ENCODE peak calls at places on chromosome 6, in ten cellular contexts. One of them, this sample, is unnamed. For H3K9me2, the result is how much of the 10 kb centered on the place peaks cover.

GRCh38 chr6:161139766-161140553 is 133.9 kb downstream of the AGPAT4 start:
- DNase-seq in PC-9: no peak
- DNase-seq in PC-3: peak
- DNase-seq in Karpas-422: peak
- DNase-seq in GM23248: peak
- DNase-seq in OCI-LY7: no peak
- DNase-seq in hepatocyte: no peak
- DNase-seq in MM.1S: no peak
- DNase-seq in SK-N-SH: no peak
- DNase-seq in GM23338: peak
- DNase-seq in this sample: no peak

GRCh38 chr6:43924222-43924702 is 154.3 kb downstream of the VEGFA start:
- DNase-seq in GM23248: peak
- DNase-seq in hepatocyte: no peak
- DNase-seq in OCI-LY7: no peak
- DNase-seq in GM23338: no peak
- DNase-seq in Karpas-422: no peak
- DNase-seq in MM.1S: peak
- DNase-seq in PC-3: no peak
- DNase-seq in PC-9: no peak
- DNase-seq in SK-N-SH: peak
- DNase-seq in this sample: no peak

GRCh38 chr6:1286972-1287600 is 24.8 kb upstream of the FOXQ1 start:
- DNase-seq in OCI-LY7: no peak
- DNase-seq in PC-9: peak
- DNase-seq in hepatocyte: peak
- DNase-seq in GM23338: no peak
- DNase-seq in PC-3: peak
- DNase-seq in GM23248: peak
- DNase-seq in SK-N-SH: no peak
- DNase-seq in MM.1S: no peak
- DNase-seq in Karpas-422: no peak
- DNase-seq in this sample: peak

GRCh38 chr6:106886444-106886843 is 88.1 kb downstream of the CD24 start:
- DNase-seq in hepatocyte: no peak
- DNase-seq in MM.1S: no peak
- DNase-seq in Karpas-422: no peak
- DNase-seq in GM23248: no peak
- DNase-seq in GM23338: peak
- DNase-seq in PC-3: no peak
- DNase-seq in OCI-LY7: no peak
- DNase-seq in SK-N-SH: no peak
- DNase-seq in PC-9: no peak
- DNase-seq in this sample: no peak

GRCh38 chr6:101935732-101936131 is 542.2 kb downstream of the GRIK2 start:
- DNase-seq in MM.1S: no peak
- DNase-seq in OCI-LY7: no peak
- DNase-seq in Karpas-422: no peak
- DNase-seq in SK-N-SH: no peak
- DNase-seq in hepatocyte: no peak
- DNase-seq in PC-3: no peak
- DNase-seq in PC-9: no peak
- DNase-seq in GM23248: no peak
- DNase-seq in GM23338: no peak
- DNase-seq in this sample: no peak

GRCh38 chr6:123965894-123966293 is 162.2 kb downstream of the NKAIN2 start:
- DNase-seq in PC-3: peak
- DNase-seq in MM.1S: no peak
- DNase-seq in SK-N-SH: peak
- DNase-seq in PC-9: no peak
- DNase-seq in hepatocyte: no peak
- DNase-seq in GM23248: peak
- DNase-seq in Karpas-422: no peak
- DNase-seq in GM23338: peak
- DNase-seq in OCI-LY7: no peak
- DNase-seq in this sample: no peak

GRCh38 chr6:96907498-96907897 is 9.8 kb upstream of the NDUFAF4 start:
- DNase-seq in SK-N-SH: no peak
- DNase-seq in hepatocyte: no peak
- DNase-seq in MM.1S: peak
- DNase-seq in GM23338: no peak
- DNase-seq in PC-3: no peak
- DNase-seq in Karpas-422: no peak
- DNase-seq in PC-9: no peak
- DNase-seq in OCI-LY7: no peak
- DNase-seq in GM23248: peak
- DNase-seq in this sample: no peak

GRCh38 chr6:11918021-11918738 is 93.9 kb upstream of the HIVEP1 start:
- DNase-seq in PC-3: no peak
- DNase-seq in Karpas-422: no peak
- DNase-seq in SK-N-SH: peak
- DNase-seq in OCI-LY7: no peak
- DNase-seq in hepatocyte: peak
- DNase-seq in GM23248: peak
- DNase-seq in PC-9: no peak
- DNase-seq in GM23338: no peak
- DNase-seq in MM.1S: no peak
- DNase-seq in this sample: no peak

GRCh38 chr6:157556671-157557430 is 175.9 kb downstream of the ZDHHC14 start:
- DNase-seq in GM23248: no peak
- DNase-seq in MM.1S: peak
- DNase-seq in hepatocyte: no peak
- DNase-seq in GM23338: no peak
- DNase-seq in SK-N-SH: no peak
- DNase-seq in PC-9: no peak
- DNase-seq in Karpas-422: no peak
- DNase-seq in PC-3: no peak
- DNase-seq in OCI-LY7: peak
- DNase-seq in this sample: no peak

GRCh38 chr6:100663219-100663863 is 198.6 kb upstream of the SIM1 start:
- DNase-seq in GM23248: peak
- DNase-seq in MM.1S: no peak
- DNase-seq in GM23338: no peak
- DNase-seq in PC-3: peak
- DNase-seq in hepatocyte: peak
- DNase-seq in OCI-LY7: no peak
- DNase-seq in PC-9: no peak
- DNase-seq in SK-N-SH: no peak
- DNase-seq in Karpas-422: no peak
- DNase-seq in this sample: no peak

GRCh38 chr6:85537055-85537494 is 56.6 kb downstream of the SNX14 start:
- DNase-seq in Karpas-422: peak
- DNase-seq in OCI-LY7: peak
- DNase-seq in hepatocyte: peak
- DNase-seq in PC-3: peak
- DNase-seq in SK-N-SH: peak
- DNase-seq in MM.1S: peak
- DNase-seq in PC-9: no peak
- DNase-seq in GM23338: no peak
- DNase-seq in GM23248: peak
- DNase-seq in this sample: no peak

DNA sequence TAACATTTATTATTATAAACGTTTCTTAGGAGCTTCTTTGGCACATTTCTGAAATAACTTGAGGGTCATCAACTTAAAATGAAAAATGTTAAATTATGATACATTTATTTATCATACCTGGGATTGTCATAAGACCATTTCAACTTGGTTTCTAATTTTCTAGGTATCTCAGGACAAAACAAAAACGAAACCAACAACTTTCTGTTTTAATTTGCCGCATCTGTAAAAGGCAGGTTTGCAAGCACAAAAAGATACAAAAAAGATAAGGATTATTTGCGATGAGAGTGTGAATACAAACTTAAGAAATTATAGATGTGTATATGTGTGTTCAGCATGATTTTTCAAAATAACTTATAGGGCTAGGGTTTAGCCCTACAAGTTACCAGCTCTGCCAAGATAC is 395.0 kb upstream of the RUNX2 start:
- DNase-seq in GM23248: no peak
- DNase-seq in SK-N-SH: no peak
- DNase-seq in GM23338: no peak
- DNase-seq in hepatocyte: no peak
- DNase-seq in OCI-LY7: no peak
- DNase-seq in PC-9: no peak
- DNase-seq in MM.1S: peak
- DNase-seq in PC-3: no peak
- DNase-seq in Karpas-422: no peak
- DNase-seq in this sample: no peak
- H3K9me2 ChIP-seq in GM23248: under half
- H3K9me2 ChIP-seq in SK-N-SH: under half
- H3K9me2 ChIP-seq in GM23338: under half
- H3K9me2 ChIP-seq in hepatocyte: under half
- H3K9me2 ChIP-seq in OCI-LY7: under half
- H3K9me2 ChIP-seq in PC-9: under half
- H3K9me2 ChIP-seq in MM.1S: under half
- H3K9me2 ChIP-seq in PC-3: under half
- H3K9me2 ChIP-seq in Karpas-422: under half
- H3K9me2 ChIP-seq in this sample: under half

DNA sequence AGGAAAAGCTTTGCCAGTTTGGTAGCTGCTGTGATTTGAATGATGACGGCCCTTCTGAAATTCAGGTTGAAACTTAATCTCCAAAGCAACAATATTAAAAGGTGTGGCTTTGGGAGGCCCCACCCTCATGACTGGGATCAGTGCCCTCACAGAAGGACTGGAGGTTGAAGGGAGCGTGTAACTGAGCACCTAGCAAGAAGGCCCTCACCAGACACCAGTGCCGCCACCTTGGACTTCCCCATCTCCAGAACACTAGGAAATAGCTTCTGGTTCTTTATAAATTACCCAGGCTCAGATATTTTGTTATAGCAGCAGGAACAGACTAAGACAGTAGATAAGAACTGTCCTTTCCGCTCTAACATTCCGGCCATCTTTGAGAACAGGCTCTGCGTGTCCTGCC is 243.1 kb downstream of the DLL1 start:
- DNase-seq in GM23338: no peak
- DNase-seq in PC-3: no peak
- DNase-seq in PC-9: no peak
- DNase-seq in Karpas-422: no peak
- DNase-seq in OCI-LY7: no peak
- DNase-seq in GM23248: no peak
- DNase-seq in SK-N-SH: no peak
- DNase-seq in MM.1S: no peak
- DNase-seq in hepatocyte: no peak
- DNase-seq in this sample: no peak
- H3K9me2 ChIP-seq in GM23338: under half
- H3K9me2 ChIP-seq in PC-3: under half
- H3K9me2 ChIP-seq in PC-9: under half
- H3K9me2 ChIP-seq in Karpas-422: under half
- H3K9me2 ChIP-seq in OCI-LY7: under half
- H3K9me2 ChIP-seq in GM23248: under half
- H3K9me2 ChIP-seq in SK-N-SH: under half
- H3K9me2 ChIP-seq in MM.1S: under half
- H3K9me2 ChIP-seq in hepatocyte: under half
- H3K9me2 ChIP-seq in this sample: under half

GRCh38 chr6:40986871-40987270 is 52.1 kb downstream of the UNC5CL start:
- DNase-seq in PC-9: no peak
- DNase-seq in GM23248: no peak
- DNase-seq in Karpas-422: no peak
- DNase-seq in hepatocyte: no peak
- DNase-seq in PC-3: no peak
- DNase-seq in MM.1S: no peak
- DNase-seq in OCI-LY7: no peak
- DNase-seq in SK-N-SH: no peak
- DNase-seq in GM23338: no peak
- DNase-seq in this sample: no peak

GRCh38 chr6:40986364-40986763 is 52.7 kb downstream of the UNC5CL start:
- DNase-seq in PC-3: peak
- DNase-seq in PC-9: no peak
- DNase-seq in GM23248: no peak
- DNase-seq in hepatocyte: no peak
- DNase-seq in MM.1S: no peak
- DNase-seq in SK-N-SH: no peak
- DNase-seq in OCI-LY7: no peak
- DNase-seq in Karpas-422: no peak
- DNase-seq in GM23338: no peak
- DNase-seq in this sample: no peak

GRCh38 chr6:40978687-40979289 is 60.2 kb downstream of the UNC5CL start:
- DNase-seq in GM23248: no peak
- DNase-seq in PC-3: no peak
- DNase-seq in MM.1S: no peak
- DNase-seq in GM23338: no peak
- DNase-seq in hepatocyte: no peak
- DNase-seq in Karpas-422: no peak
- DNase-seq in SK-N-SH: no peak
- DNase-seq in PC-9: no peak
- DNase-seq in OCI-LY7: no peak
- DNase-seq in this sample: no peak

GRCh38 chr6:40983752-40984151 is 55.3 kb downstream of the UNC5CL start:
- DNase-seq in GM23248: no peak
- DNase-seq in MM.1S: no peak
- DNase-seq in GM23338: peak
- DNase-seq in Karpas-422: no peak
- DNase-seq in PC-3: no peak
- DNase-seq in OCI-LY7: no peak
- DNase-seq in PC-9: no peak
- DNase-seq in SK-N-SH: no peak
- DNase-seq in hepatocyte: no peak
- DNase-seq in this sample: no peak

DNA sequence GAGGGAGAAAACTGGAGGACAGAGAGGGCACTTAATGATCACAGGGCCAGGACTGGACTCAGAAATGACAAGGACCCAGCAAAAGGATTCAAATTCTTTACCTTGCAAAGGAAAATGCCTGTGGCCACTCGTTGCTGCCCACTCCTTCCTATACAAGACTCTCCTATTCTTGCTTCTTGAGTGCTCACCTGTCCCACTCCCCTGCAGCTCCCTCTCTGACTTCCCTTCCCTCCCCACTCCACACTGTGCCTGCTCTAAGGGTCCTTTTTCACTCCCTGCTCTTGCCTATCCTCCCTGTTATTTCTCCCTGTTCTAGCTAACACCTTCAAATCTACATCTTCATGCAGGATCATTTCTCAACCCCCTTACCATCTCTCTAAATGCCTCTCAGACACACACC is 56.1 kb downstream of the UNC5CL start:
- DNase-seq in PC-3: no peak
- DNase-seq in SK-N-SH: no peak
- DNase-seq in GM23248: no peak
- DNase-seq in MM.1S: no peak
- DNase-seq in OCI-LY7: no peak
- DNase-seq in GM23338: no peak
- DNase-seq in PC-9: no peak
- DNase-seq in Karpas-422: no peak
- DNase-seq in hepatocyte: no peak
- DNase-seq in this sample: no peak
- H3K9me2 ChIP-seq in PC-3: under half
- H3K9me2 ChIP-seq in SK-N-SH: under half
- H3K9me2 ChIP-seq in GM23248: under half
- H3K9me2 ChIP-seq in MM.1S: under half
- H3K9me2 ChIP-seq in OCI-LY7: under half
- H3K9me2 ChIP-seq in GM23338: under half
- H3K9me2 ChIP-seq in PC-9: under half
- H3K9me2 ChIP-seq in Karpas-422: under half
- H3K9me2 ChIP-seq in hepatocyte: under half
- H3K9me2 ChIP-seq in this sample: under half

DNA sequence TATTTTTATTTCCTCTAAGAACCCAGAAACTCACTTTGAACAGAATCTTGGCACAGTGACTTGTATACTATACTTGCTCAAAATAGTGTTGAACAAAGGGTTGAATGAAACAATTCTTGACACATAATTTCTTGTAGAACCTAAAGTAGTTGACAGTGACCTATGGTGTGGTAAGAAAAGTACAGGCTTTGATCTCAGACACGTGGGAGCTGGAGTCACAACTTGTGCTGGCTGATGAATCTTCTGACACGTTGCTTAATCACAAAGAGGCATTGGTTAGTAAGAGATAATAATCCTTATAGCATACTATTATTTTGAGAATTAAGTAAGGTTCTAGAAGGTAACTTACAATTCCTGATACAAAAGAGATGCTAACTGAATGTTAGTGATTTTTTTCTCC is 30.6 kb upstream of the CD2AP start:
- DNase-seq in OCI-LY7: peak
- DNase-seq in SK-N-SH: no peak
- DNase-seq in GM23338: no peak
- DNase-seq in Karpas-422: no peak
- DNase-seq in GM23248: no peak
- DNase-seq in PC-9: no peak
- DNase-seq in hepatocyte: no peak
- DNase-seq in MM.1S: no peak
- DNase-seq in PC-3: no peak
- DNase-seq in this sample: no peak
- H3K9me2 ChIP-seq in OCI-LY7: under half
- H3K9me2 ChIP-seq in SK-N-SH: under half
- H3K9me2 ChIP-seq in GM23338: under half
- H3K9me2 ChIP-seq in Karpas-422: under half
- H3K9me2 ChIP-seq in GM23248: under half
- H3K9me2 ChIP-seq in PC-9: under half
- H3K9me2 ChIP-seq in hepatocyte: under half
- H3K9me2 ChIP-seq in MM.1S: under half
- H3K9me2 ChIP-seq in PC-3: under half
- H3K9me2 ChIP-seq in this sample: under half

This sample was measured in HCT116.